ENCODE peak calls at places on chromosomes 7 and 10, in four cellular contexts. W, M, U and F are unnamed samples.

GRCh38 chr10:70232155-70232858 is 922 bp downstream of the PPA1 start:
- DNase-seq in W (peak; percentile 60), M (peak; percentile 36), U (peak; percentile 71), F (no peak)

GRCh38 chr7:16062269-16062668 is 359.1 kb downstream of the CRPPA start:
- DNase-seq in W (peak; percentile 75), M (no peak), U (no peak), F (no peak)

GRCh38 chr10:94225589-94225988 is 137.2 kb downstream of the NOC3L start:
- DNase-seq in W (no peak), M (no peak), U (peak; percentile 69), F (no peak)

GRCh38 chr7:88226886-88227516 is 7.2 kb upstream of the SRI start:
- DNase-seq in U (no peak), M (no peak), W (peak; percentile 80), F (no peak)

GRCh38 chr7:127393370-127394058 is 1.0 kb upstream of the ZNF800 start:
- DNase-seq in U (peak; percentile 59), W (no peak), M (no peak), F (no peak)

GRCh38 chr7:50978633-50979215 is 196.0 kb upstream of the GRB10 start:
- DNase-seq in W (no peak), M (no peak), U (no peak), F (no peak)

GRCh38 chr10:117168135-117168674 is 29.1 kb upstream of the KCNK18 start:
- DNase-seq in W (peak; percentile 10), U (peak; percentile 92), M (peak; percentile 91), F (peak; percentile 67)

GRCh38 chr10:86711237-86711956 is 43.1 kb downstream of the LDB3 start:
- DNase-seq in M (peak; percentile 96), U (peak; percentile 96), W (peak; percentile 85), F (peak; percentile 89)

GRCh38 chr7:70829221-70830059 is 302.5 kb upstream of the GALNT17 start:
- DNase-seq in W (peak; percentile 56), U (peak; percentile 92), M (peak; percentile 74), F (peak; percentile 36)

GRCh38 chr10:35906155-35906554 is 264.1 kb upstream of the FZD8 start:
- DNase-seq in U (no peak), W (no peak), M (no peak), F (no peak)

GRCh38 chr7:77360104-77360503 is 56.0 kb downstream of the GSAP start:
- DNase-seq in M (no peak), U (no peak), W (no peak), F (no peak)

GRCh38 chr10:118373786-118374185 is 31.7 kb upstream of the FAM204A start:
- DNase-seq in M (no peak), W (peak; percentile 69), U (no peak), F (no peak)

GRCh38 chr7:7795203-7795602 is 76.8 kb upstream of the RPA3 start:
- DNase-seq in M (no peak), U (no peak), W (peak; percentile 5), F (no peak)

GRCh38 chr7:89926721-89927120 is 227.5 kb upstream of the STEAP1 start:
- DNase-seq in U (no peak), M (no peak), W (no peak), F (no peak)

GRCh38 chr10:72162978-72163377 is 52.8 kb upstream of the ANAPC16 start:
- DNase-seq in M (no peak), U (no peak), W (peak; percentile 74), F (no peak)

GRCh38 chr10:122567056-122567660 is 6.6 kb downstream of the DMBT1 start:
- DNase-seq in U (peak; percentile 86), W (no peak), M (peak; percentile 52), F (no peak)

GRCh38 chr10:36765777-36766176 is 359.6 kb upstream of the ANKRD30A start:
- DNase-seq in U (no peak), M (no peak), W (peak; percentile 53), F (no peak)

GRCh38 chr10:16948335-16948734 is 131.1 kb upstream of the RSU1 start:
- DNase-seq in M (no peak), U (no peak), W (no peak), F (no peak)

GRCh38 chr7:127886248-127886647 is 145.0 kb downstream of the LRRC4 start:
- DNase-seq in M (no peak), W (peak; percentile 62), U (no peak), F (no peak)

GRCh38 chr10:133231946-133232574 is 2.0 kb downstream of the UTF1 start:
- DNase-seq in W (no peak), M (no peak), U (peak; percentile 77), F (no peak)

GRCh38 chr7:158409120-158409519 is 178.5 kb downstream of the PTPRN2 start:
- DNase-seq in U (no peak), W (no peak), M (no peak), F (no peak)

GRCh38 chr10:126598009-126598408 is 72.5 kb downstream of the C10orf90 start:
- DNase-seq in U (peak; percentile 89), M (peak; percentile 11), W (peak; percentile 27), F (no peak)

GRCh38 chr10:100509241-100509640 is 10.4 kb downstream of the SEC31B start:
- DNase-seq in W (no peak), U (no peak), M (no peak), F (no peak)

GRCh38 chr10:97572214-97572989 is at the start of gene ANKRD2:
- DNase-seq in U (peak; percentile 95), W (peak; percentile 79), M (peak; percentile 84), F (peak; percentile 60)

DNA sequence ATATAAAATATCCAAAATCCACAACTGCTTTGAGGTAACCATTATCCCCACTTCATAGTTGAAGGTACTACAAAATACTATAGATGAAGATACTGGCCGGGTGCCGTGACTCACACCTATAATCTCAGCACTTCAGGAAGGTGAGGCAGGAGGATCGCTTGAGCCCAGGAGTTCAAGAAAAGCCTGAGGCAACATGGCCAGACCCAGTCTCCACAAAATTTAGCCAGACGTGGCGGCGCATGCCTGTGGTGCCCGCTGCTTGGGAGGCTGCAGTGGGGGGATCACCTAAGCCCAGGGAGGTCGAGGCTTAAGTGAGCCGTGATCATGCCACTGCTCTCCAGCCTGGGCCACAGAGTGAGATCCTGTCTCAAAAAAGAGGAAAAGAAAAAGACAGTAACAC is 21.7 kb downstream of the TMEM254 start:
- DNase-seq in M (no peak), W (no peak), U (no peak), F (no peak)
- TF ChIP-seq CTCF in M (no peak), W (no peak), U (no peak), F (no peak)

GRCh38 chr10:78520737-78521430 is 487.2 kb downstream of the RPS24 start:
- DNase-seq in M (no peak), W (peak; percentile 65), U (peak; percentile 82), F (no peak)
- TF ChIP-seq CTCF in M (no peak), W (peak; percentile 48), U (peak; percentile 73), F (peak; percentile 14)

GRCh38 chr7:155815332-155816191 is 3.3 kb upstream of the SHH start:
- DNase-seq in W (peak; percentile 43), M (peak; percentile 90), U (peak; percentile 94), F (no peak)
- TF ChIP-seq CTCF in W (peak; percentile 82), M (peak; percentile 97), U (peak; percentile 89), F (peak; percentile 65)

GRCh38 chr7:99270702-99271101 is 1.9 kb upstream of the MYH16 start:
- DNase-seq in W (no peak), M (no peak), U (peak; percentile 67), F (no peak)
- TF ChIP-seq CTCF in W (no peak), M (no peak), U (peak; percentile 57), F (no peak)

DNA sequence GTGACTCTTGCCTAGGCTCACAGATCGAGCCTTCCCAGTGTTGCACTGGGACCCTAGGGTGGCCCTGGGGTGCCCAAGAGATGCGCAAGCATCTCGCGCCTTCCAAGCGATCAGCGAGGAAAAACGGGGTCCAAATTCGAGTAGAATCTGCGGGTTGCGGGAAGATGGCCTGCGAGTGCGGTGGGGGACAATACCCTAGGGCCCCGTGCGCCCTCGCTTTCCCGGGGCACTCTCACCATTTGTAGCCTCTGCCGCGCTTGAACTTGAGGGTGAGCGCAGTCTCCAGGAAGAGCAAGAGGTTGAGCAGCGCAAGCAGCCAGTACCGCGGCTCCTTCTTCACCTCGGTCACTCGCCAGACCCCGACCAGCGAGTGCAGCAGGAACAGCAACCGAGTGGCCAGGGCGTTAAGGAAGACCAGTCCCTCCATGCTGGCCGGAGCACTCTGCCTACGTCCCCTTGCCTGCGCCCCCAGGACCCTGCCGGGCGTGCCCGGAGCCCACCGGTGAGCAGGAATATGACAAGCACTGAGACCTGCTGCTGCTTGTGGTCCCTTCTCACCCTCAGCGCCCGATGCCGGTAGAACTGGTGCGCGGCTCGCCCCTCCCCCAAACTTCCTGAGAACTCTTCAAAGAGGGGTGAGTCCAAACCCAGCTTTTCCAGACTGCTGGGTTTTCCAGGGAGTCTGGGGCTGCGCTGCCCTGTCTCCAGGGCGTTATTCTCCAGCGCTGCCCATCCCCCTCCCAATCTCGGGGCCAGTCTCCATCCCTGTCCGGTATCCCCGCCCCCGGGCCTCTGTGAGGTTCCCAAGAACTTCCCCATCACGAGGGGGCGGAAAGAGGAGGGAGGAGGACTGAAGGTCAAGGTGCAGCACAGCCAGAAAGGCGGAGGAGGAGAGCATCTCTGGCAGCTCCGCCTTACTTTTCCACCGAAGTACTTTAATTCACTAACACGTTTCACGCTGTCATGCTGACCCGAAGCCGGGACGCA is at the start of gene TMEM26:
- DNase-seq in U (peak; percentile 88), W (peak; percentile 30), M (no peak), F (no peak)
- TF ChIP-seq CTCF in U (peak; percentile 19), W (no peak), M (no peak), F (no peak)